ENCODE peak calls at places on chromosomes 6 and 20, in four cellular contexts. T is GM04504, E is SW 1271, X is SK-N-SH. G is an unnamed sample.

GRCh38 chr6:143542915-143543314 is 31.4 kb upstream of the FUCA2 start:
- DNase-seq in T (no peak), E (no peak), X (no peak), G (no peak)

GRCh38 chr6:105611606-105612005 is 208.7 kb upstream of the PREP start:
- DNase-seq in T (no peak), E (no peak), X (no peak), G (no peak)

GRCh38 chr20:15487682-15488081 is 1085.6 kb downstream of the KIF16B start:
- DNase-seq in T (no peak), E (no peak), X (no peak), G (no peak)

GRCh38 chr6:23600118-23600517 is 525.9 kb upstream of the NRSN1 start:
- DNase-seq in T (no peak), E (no peak), X (no peak), G (no peak)

GRCh38 chr20:5654557-5654956 is 95.6 kb upstream of the SHLD1 start:
- DNase-seq in T (no peak), E (no peak), X (no peak), G (no peak)

GRCh38 chr6:36722365-36722764 is 24.7 kb downstream of the RAB44 start:
- DNase-seq in T (no peak), E (no peak), X (no peak), G (no peak)

GRCh38 chr6:113901482-113901881 is 44.3 kb downstream of the MARCKS start:
- DNase-seq in T (no peak), E (no peak), X (no peak), G (no peak)

GRCh38 chr6:156885562-156885961 is 108.4 kb downstream of the ARID1B start:
- DNase-seq in T (no peak), E (no peak), X (no peak), G (no peak)

GRCh38 chr6:52641388-52641787 is 29.5 kb upstream of the TMEM14A start:
- DNase-seq in T (no peak), E (no peak), X (no peak), G (no peak)

G was measured in BE2C.